ENCODE peak calls at places on chromosomes 1 and 21, in four cellular contexts. L is SK-N-SH, T is GM12878, R is HepG2. X is an unnamed sample.

GRCh38 chr1:12167493-12168429 is 970 bp downstream of the TNFRSF1B start:
- DNase-seq in L (no peak), T (no peak), R (no peak), X (peak)

GRCh38 chr21:46066843-46067331 is 31.0 kb upstream of the COL6A2 start:
- DNase-seq in L (no peak), T (no peak), R (no peak), X (no peak)

GRCh38 chr1:3012511-3013291 is 8.6 kb upstream of the ACTRT2 start:
- DNase-seq in L (peak), T (no peak), R (peak), X (peak)

GRCh38 chr1:40640314-40641076 is 25.0 kb downstream of the RIMS3 start:
- DNase-seq in L (no peak), T (no peak), R (no peak), X (no peak)

GRCh38 chr1:39269791-39270342 is 65.4 kb downstream of the MACF1 start:
- DNase-seq in L (no peak), T (peak), R (peak), X (peak)

GRCh38 chr1:12052997-12053686 is 10.0 kb upstream of the TNFRSF8 start:
- DNase-seq in L (no peak), T (no peak), R (no peak), X (no peak)

GRCh38 chr21:35400233-35400939 is 351.3 kb upstream of the RUNX1 start:
- DNase-seq in L (peak), T (peak), R (peak), X (peak)

GRCh38 chr1:154747841-154748766 is 122.0 kb downstream of the KCNN3 start:
- DNase-seq in L (peak), T (peak), R (no peak), X (no peak)

GRCh38 chr21:37266515-37267221 is 466 bp downstream of the VPS26C start:
- DNase-seq in L (peak), T (no peak), R (peak), X (no peak)

GRCh38 chr1:180680558-180681144 is 48.8 kb downstream of the XPR1 start:
- DNase-seq in L (no peak), T (no peak), R (no peak), X (no peak)

GRCh38 chr1:119686661-119687060 is 25.1 kb upstream of the PHGDH start:
- DNase-seq in L (no peak), T (no peak), R (no peak), X (no peak)

GRCh38 chr21:40556442-40556968 is 290.5 kb downstream of the DSCAM start:
- DNase-seq in L (no peak), T (no peak), R (no peak), X (no peak)

GRCh38 chr1:28160677-28161328 is 15.7 kb downstream of the PTAFR start:
- DNase-seq in L (no peak), T (no peak), R (no peak), X (no peak)

GRCh38 chr1:15959847-15960446 is 16.0 kb downstream of the ZBTB17 start:
- DNase-seq in L (peak), T (no peak), R (no peak), X (no peak)

GRCh38 chr1:232890340-232890953 is 60.0 kb upstream of the NTPCR start:
- DNase-seq in L (no peak), T (no peak), R (no peak), X (no peak)

GRCh38 chr1:199007423-199007822 is 368.6 kb downstream of the PTPRC start:
- DNase-seq in L (no peak), T (no peak), R (no peak), X (no peak)

GRCh38 chr21:43712268-43712942 is 6.5 kb upstream of the PDXK start:
- DNase-seq in L (no peak), T (no peak), R (no peak), X (no peak)

GRCh38 chr21:43707462-43707861 is 11.5 kb upstream of the PDXK start:
- DNase-seq in L (no peak), T (no peak), R (no peak), X (no peak)

GRCh38 chr21:43703068-43703880 is 15.7 kb upstream of the PDXK start:
- DNase-seq in L (peak), T (no peak), R (peak), X (no peak)

GRCh38 chr21:43708745-43709381 is 10.1 kb upstream of the PDXK start:
- DNase-seq in L (no peak), T (no peak), R (no peak), X (no peak)
- TF ChIP-seq FOXM1 in L (no peak), T (no peak), R (no peak), X (no peak)

DNA sequence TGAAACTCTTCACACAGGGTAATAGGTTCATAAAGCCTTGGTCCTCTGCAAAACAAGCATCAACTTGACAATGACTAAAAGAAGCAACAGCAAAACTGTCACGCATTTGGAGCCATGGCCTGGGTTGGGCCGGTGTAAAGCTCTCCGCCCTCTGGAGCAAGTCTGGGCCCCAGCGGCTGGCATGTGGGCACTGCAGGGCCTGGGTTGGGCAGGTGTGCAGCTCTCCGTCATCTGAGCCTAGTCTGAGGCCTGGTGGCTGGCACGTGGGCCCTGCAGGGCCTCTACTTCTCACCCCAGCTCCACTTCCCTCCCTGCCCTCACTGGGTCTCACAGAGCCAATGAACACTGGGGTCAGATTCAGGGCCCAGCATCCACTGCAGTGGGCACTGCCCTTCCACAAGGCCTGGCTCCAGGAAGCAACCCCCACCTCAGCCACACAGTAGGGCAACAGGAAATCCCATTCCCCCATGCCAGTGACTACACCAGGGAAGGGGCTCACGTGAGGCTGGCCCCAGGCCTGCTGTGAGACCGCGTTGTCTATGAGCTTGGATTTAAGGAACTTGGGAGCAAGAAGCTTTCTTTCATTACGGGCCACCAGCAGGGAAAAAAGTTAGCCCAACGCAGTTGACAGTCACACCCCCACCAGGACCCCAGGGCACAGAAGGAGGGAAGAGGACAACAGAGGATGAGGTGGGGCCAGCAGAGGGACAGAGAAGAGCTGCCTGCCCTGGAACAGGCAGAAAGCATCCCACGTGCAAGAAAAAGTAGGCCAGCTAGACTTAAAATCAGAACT is 52.8 kb downstream of the NPHP4 start:
- DNase-seq in L (no peak), T (no peak), R (no peak), X (no peak)
- TF ChIP-seq YY1 in L (no peak), T (no peak), R (no peak), X (no peak)

GRCh38 chr1:24745711-24746582 is 700 bp downstream of the CLIC4 start:
- DNase-seq in L (peak), T (no peak), R (no peak), X (peak)
- TF ChIP-seq FOXM1 in L (no peak), T (no peak), R (no peak), X (peak)

GRCh38 chr1:226763741-226764264 is 24.7 kb upstream of the ITPKB start:
- DNase-seq in L (peak), T (no peak), R (no peak), X (no peak)
- TF ChIP-seq YY1 in L (no peak), T (no peak), R (no peak), X (no peak)

DNA sequence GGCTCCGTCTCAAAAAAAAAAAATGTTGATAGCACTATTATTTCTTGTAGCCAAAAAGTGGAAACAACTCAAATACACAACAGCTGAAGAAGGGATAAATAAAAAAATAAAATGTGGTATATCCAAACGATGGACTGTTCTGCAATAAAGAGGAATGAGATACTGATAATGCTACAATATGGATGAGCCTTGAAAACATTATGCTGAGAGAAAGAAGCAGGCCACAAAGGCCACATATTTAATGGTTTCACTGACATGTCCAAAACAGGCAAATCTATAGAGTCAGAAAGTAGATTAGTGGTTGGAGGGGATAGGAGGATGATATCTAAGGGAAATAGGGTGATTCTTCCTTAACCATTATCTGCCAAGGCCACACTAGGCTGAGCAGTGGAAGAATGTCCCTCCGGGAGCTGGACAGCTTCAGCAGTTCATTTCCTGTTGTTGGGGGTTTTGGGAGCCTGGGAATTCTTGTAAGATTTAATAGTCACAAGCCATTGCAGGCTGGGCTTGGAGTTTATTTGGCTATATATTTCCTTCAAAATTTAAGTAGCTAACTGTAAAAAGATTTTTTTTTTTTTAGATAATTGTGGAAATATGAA is 53.5 kb downstream of the ST3GAL3 start:
- DNase-seq in L (no peak), T (no peak), R (no peak), X (peak)
- TF ChIP-seq FOXM1 in L (no peak), T (no peak), R (no peak), X (no peak)

DNA sequence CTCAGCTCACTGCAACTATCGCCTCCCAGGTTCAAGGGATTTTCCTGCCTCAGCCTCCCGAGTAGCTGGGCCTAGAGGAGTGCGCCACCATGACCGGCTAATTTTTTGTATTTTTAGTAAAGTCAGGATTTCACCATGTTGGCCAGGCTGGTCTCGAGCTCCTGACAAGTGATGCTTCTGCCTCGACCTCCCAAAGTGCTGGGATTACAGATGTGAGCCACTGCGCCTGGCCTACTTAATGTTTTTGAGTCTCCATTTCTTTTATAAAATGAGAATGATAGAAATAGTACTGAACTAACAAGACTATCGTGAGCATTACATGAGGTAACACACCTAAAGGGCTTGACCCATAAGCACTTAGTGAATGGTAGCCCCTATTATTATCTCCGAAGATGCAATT is 21.4 kb downstream of the NUAK2 start:
- DNase-seq in L (no peak), T (no peak), R (no peak), X (no peak)
- TF ChIP-seq YY1 in L (no peak), T (no peak), R (no peak), X (no peak)

DNA sequence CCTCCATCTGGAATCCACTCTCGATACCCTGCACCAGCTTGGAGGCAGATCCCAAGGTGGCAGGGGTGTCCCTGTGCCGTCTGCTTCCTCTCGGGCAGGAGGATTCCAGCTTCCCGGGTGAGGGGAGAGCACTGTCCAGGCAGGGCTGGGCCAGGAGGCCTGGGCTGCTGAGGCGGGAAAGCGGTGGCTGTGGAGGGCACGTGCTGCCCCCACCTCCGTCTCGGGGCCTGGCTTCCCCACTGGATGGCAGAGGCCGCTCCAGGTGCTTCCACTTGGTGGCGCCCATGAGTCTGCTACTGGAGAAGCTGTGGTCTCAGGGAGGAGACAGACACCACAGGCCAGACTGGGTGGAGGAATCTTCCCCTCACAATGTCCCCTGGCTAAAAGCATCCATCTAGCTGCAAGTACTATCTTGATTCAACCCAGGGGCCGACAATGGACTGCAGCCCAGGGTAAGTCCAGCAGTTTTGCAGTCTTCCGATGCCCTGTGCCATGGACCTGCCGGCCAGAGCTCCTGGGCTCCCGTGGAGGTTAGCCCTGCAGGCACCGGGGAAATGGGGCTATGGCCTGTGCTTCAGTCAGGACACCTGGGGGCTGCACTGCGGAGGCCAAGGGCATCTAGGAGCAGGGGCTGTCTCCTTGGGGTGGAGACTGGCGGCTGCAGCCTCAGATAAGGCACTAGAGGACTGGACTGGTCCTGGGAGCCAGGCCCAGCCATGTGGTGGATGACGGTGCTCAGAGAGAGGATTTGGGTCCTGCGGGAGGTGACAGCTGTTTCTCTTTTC is 41.3 kb upstream of the EIF4G3 start:
- DNase-seq in L (peak), T (no peak), R (peak), X (peak)
- TF ChIP-seq FOXM1 in L (no peak), T (no peak), R (no peak), X (no peak)

GRCh38 chr1:190754769-190755168 is 277.1 kb upstream of the BRINP3 start:
- DNase-seq in L (peak), T (no peak), R (peak), X (peak)
- TF ChIP-seq YY1 in L (no peak), T (no peak), R (no peak), X (no peak)

DNA sequence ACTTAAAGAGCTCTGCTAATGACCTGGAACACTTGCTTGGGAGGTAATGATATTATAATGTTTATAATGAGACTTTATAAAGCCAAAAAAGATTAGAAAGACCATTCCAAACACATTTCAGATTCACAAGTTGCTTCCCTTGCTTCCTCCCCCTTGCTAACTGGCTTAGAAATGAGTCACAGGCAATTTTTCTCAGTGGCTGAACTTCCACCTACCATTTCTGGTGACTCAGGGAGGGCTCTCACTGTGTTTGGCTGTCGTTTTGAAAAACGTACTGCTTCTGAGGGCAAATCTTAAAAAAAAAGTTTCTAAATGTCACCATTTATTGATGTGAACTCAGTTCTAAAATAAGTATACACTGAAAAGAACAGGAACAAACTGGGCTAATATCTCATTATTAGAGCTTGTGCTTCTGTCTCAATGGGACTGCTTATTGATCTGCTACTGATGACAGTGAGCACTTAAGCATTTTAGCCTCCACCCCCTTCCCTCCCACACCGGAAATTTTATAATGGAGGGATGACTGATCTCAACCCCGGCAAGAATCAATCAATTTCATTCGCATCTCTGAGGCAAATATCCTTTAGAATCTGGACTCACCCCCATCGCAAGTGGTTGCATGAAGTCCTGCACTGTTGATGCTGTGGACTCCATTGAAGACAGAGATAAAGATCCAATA is 278.3 kb downstream of the KCTD3 start:
- DNase-seq in L (no peak), T (no peak), R (no peak), X (no peak)
- TF ChIP-seq FOXM1 in L (no peak), T (no peak), R (no peak), X (no peak)

DNA sequence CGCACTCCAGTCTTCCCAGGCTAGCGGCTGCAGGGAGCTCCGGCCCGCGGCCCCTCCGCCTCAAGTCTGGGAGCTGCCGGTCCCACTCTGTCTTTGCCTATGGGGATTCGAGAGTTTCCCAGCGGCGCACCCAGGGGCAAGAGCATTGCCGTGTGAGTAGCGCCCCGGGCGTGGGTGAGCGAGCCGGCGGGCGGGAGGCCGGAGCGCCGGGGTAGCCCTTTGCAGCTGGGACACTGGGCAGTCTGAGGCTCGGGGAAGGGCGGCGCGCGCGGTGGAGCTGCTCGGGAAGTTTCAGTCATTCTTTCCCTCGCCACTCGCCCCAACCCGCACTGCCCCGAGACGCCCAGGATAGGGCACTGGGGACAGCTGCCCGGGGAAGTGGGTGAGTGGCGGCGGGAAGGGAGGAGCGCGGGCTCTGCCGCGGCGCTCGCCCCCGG is 521 bp downstream of the SLC35F3 start:
- DNase-seq in L (no peak), T (no peak), R (no peak), X (no peak)
- TF ChIP-seq YY1 in L (no peak), T (no peak), R (no peak), X (no peak)

X was measured in K562.